ENCODE peak calls at places on chromosomes 3 and 15, in ten cellular contexts. Z is substantia nigra; D is stimulated activated naive CD8-positive, alpha-beta T cell treated with anti-CD3 and anti-CD28 coated beads, Interleukin-15, Interleukin-2, amounts not matched to agents 100 U/mL and 50 U/mL, for 24 hours; E is GM06990; P is aorta; L is T-helper 1 cell; S is T-helper 17 cell; C is epithelial cell of proximal tubule; F is RCC 7860; R is GM10248. M is an unnamed sample.
A peak's percentile ranks its signal among the peaks of the same experiment; 100 is the strongest.

GRCh38 chr3:108388136-108389132 is 92.1 kb downstream of the HHLA2 start:
- DNase-seq in R (peak; percentile 26), Z (no peak), E (peak; percentile 70), C (no peak), P (no peak), S (no peak), D (no peak), L (no peak), F (no peak), M (no peak)

GRCh38 chr3:181567446-181568075 is 144.2 kb upstream of the SOX2 start:
- DNase-seq in D (no peak), F (no peak), L (no peak), Z (no peak), R (no peak), E (no peak), S (no peak), P (no peak), C (no peak), M (no peak)

GRCh38 chr15:90388462-90389182 is 580 bp downstream of the IQGAP1 start:
- DNase-seq in P (peak; percentile 93), Z (no peak), D (peak; percentile 71), E (peak; percentile 76), C (no peak), R (peak; percentile 55), L (peak; percentile 31), F (peak; percentile 42), S (peak; percentile 41), M (no peak)

GRCh38 chr15:56977232-56977631 is 58.8 kb downstream of the TCF12 start:
- DNase-seq in D (no peak), F (no peak), P (no peak), L (no peak), S (no peak), R (no peak), E (no peak), Z (no peak), C (no peak), M (no peak)

GRCh38 chr15:80693682-80694623 is 1.2 kb upstream of the ABHD17C start:
- DNase-seq in C (no peak), L (no peak), D (no peak), R (no peak), S (no peak), F (no peak), E (no peak), P (no peak), Z (no peak), M (peak; percentile 36)

GRCh38 chr3:12822725-12823373 is 18.5 kb downstream of the RPL32 start:
- DNase-seq in Z (no peak), F (no peak), L (no peak), P (no peak), S (no peak), E (no peak), R (no peak), C (no peak), D (no peak), M (no peak)

GRCh38 chr15:101201411-101202174 is 50.3 kb downstream of the CHSY1 start:
- DNase-seq in R (no peak), C (peak; percentile 74), D (peak; percentile 46), Z (peak; percentile 41), L (no peak), P (peak; percentile 97), S (no peak), E (no peak), F (peak; percentile 94), M (peak; percentile 73)

GRCh38 chr3:13705702-13706280 is 156.9 kb downstream of the FBLN2 start:
- DNase-seq in L (no peak), F (no peak), C (no peak), E (no peak), Z (no peak), R (no peak), D (no peak), P (peak; percentile 42), S (no peak), M (no peak)

GRCh38 chr3:89562373-89562772 is 455.0 kb downstream of the EPHA3 start:
- DNase-seq in P (no peak), F (no peak), S (no peak), Z (no peak), C (no peak), E (no peak), R (no peak), L (no peak), D (no peak), M (no peak)

GRCh38 chr3:138360272-138361192 is 12.2 kb downstream of the MRAS start:
- DNase-seq in Z (no peak), S (no peak), F (peak; percentile 5), D (no peak), C (no peak), R (no peak), E (no peak), P (no peak), L (no peak), M (no peak)

GRCh38 chr15:67144609-67145306 is 79.4 kb downstream of the SMAD3 start:
- DNase-seq in E (no peak), D (no peak), F (peak; percentile 97), L (no peak), R (no peak), S (no peak), C (no peak), Z (no peak), P (no peak), M (no peak)

GRCh38 chr3:74546426-74546825 is 68.0 kb downstream of the CNTN3 start:
- DNase-seq in C (no peak), Z (no peak), R (no peak), E (no peak), L (no peak), D (no peak), S (no peak), P (no peak), F (no peak), M (no peak)

GRCh38 chr3:112908252-112908651 is 61.6 kb upstream of the CD200R1L start:
- DNase-seq in E (peak; percentile 64), R (no peak), Z (no peak), S (no peak), C (no peak), L (no peak), P (no peak), F (no peak), D (no peak), M (no peak)

GRCh38 chr15:50182233-50183013 is 427 bp downstream of the SLC27A2 start:
- DNase-seq in F (no peak), R (peak; percentile 71), L (peak; percentile 25), Z (no peak), E (peak; percentile 61), D (peak; percentile 66), S (peak; percentile 14), C (no peak), P (no peak), M (peak; percentile 15)

GRCh38 chr3:61357902-61358301 is 106.7 kb upstream of the FHIT start:
- DNase-seq in S (no peak), D (no peak), C (no peak), F (no peak), R (no peak), E (no peak), Z (no peak), L (no peak), P (no peak), M (no peak)

GRCh38 chr3:33008282-33008681 is 56.8 kb downstream of the CCR4 start:
- DNase-seq in S (no peak), L (no peak), C (no peak), P (no peak), R (no peak), D (no peak), E (no peak), Z (no peak), F (no peak), M (no peak)

GRCh38 chr3:14565791-14566588 is 25.8 kb upstream of the GRIP2 start:
- DNase-seq in E (no peak), Z (no peak), F (peak; percentile 52), S (no peak), C (no peak), L (no peak), P (no peak), D (peak; percentile 9), R (no peak), M (no peak)

GRCh38 chr3:196096382-196096953 is 14.6 kb upstream of the TFRC start:
- DNase-seq in P (peak; percentile 77), L (no peak), F (no peak), D (no peak), S (no peak), E (peak; percentile 65), R (peak; percentile 65), C (no peak), Z (peak; percentile 9), M (peak; percentile 66)

GRCh38 chr3:184788751-184789150 is 23.2 kb upstream of the VPS8 start:
- DNase-seq in F (no peak), L (no peak), P (peak; percentile 9), Z (no peak), E (no peak), D (no peak), C (no peak), S (no peak), R (no peak), M (no peak)

GRCh38 chr3:190831225-190831624 is 31.3 kb downstream of the GMNC start:
- DNase-seq in E (no peak), D (no peak), Z (no peak), L (no peak), S (no peak), C (no peak), P (no peak), F (no peak), R (no peak), M (no peak)

GRCh38 chr3:37499820-37500219 is 325.4 kb upstream of the LRRFIP2 start:
- DNase-seq in E (no peak), F (no peak), P (no peak), R (no peak), C (no peak), D (no peak), L (no peak), S (no peak), Z (no peak), M (no peak)

GRCh38 chr15:68704496-68705021 is 116.1 kb downstream of the ANP32A start:
- DNase-seq in D (no peak), E (no peak), F (no peak), L (no peak), Z (no peak), C (no peak), S (no peak), R (no peak), P (peak; percentile 28), M (no peak)

GRCh38 chr15:25481208-25481862 is 42.5 kb upstream of the UBE3A start:
- DNase-seq in F (no peak), D (no peak), P (no peak), Z (no peak), R (no peak), E (no peak), L (no peak), S (no peak), C (no peak), M (peak; percentile 77)

GRCh38 chr3:161500057-161500836 is 3.6 kb downstream of the OTOL1 start:
- DNase-seq in S (no peak), D (no peak), L (no peak), Z (no peak), P (no peak), F (no peak), C (peak; percentile 57), R (no peak), E (no peak), M (no peak)

GRCh38 chr15:29364429-29365078 is 94.9 kb upstream of the NSMCE3 start:
- DNase-seq in C (peak; percentile 2), L (no peak), E (no peak), D (no peak), S (no peak), Z (no peak), R (no peak), P (no peak), F (peak; percentile 23), M (no peak)

GRCh38 chr3:100254168-100254777 is 6.5 kb upstream of the TBC1D23 start:
- DNase-seq in F (peak; percentile 39), L (no peak), E (no peak), D (peak; percentile 48), Z (no peak), C (no peak), S (no peak), P (no peak), R (peak; percentile 55), M (peak; percentile 58)

GRCh38 chr15:58517252-58517681 is 85.5 kb downstream of the LIPC start:
- DNase-seq in L (no peak), S (no peak), P (no peak), E (no peak), Z (no peak), F (no peak), R (no peak), D (no peak), C (no peak), M (no peak)

GRCh38 chr15:41813426-41813825 is 14.5 kb upstream of the JMJD7 start:
- DNase-seq in E (no peak), P (no peak), Z (no peak), C (no peak), F (no peak), S (no peak), R (no peak), L (no peak), D (no peak), M (no peak)